ENCODE peak calls at places on chromosomes 12 and 14, in eight cellular contexts. C is K562, N is mesothelial cell of epicardium, Y is body of pancreas, S is AG09319, X is GM12864, E is fibroblast of mammary gland, Q is AG04450. M is an unnamed sample.

GRCh38 chr12:101018540-101018939 is 191.5 kb downstream of the SLC5A8 start:
- DNase-seq in S (peak; percentile 44), Y (no peak), X (no peak), C (no peak), N (no peak), E (peak; percentile 82), Q (peak; percentile 60), M (no peak)

GRCh38 chr14:90607141-90607540 is 209.1 kb downstream of the TTC7B start:
- DNase-seq in C (no peak), Y (no peak), N (no peak), X (no peak), Q (no peak), S (no peak), E (no peak), M (no peak)

GRCh38 chr12:7666595-7666994 is 887 bp upstream of the APOBEC1 start:
- DNase-seq in N (no peak), Y (no peak), C (no peak), X (no peak), S (no peak), Q (no peak), E (no peak), M (no peak)

GRCh38 chr14:67553547-67553946 is 20.5 kb downstream of the PLEKHH1 start:
- DNase-seq in S (no peak), Q (no peak), N (no peak), E (no peak), C (no peak), X (no peak), Y (no peak), M (no peak)

GRCh38 chr12:91424506-91424905 is 241.9 kb upstream of the DCN start:
- DNase-seq in Q (no peak), X (no peak), Y (no peak), C (no peak), E (no peak), S (no peak), N (no peak), M (no peak)

GRCh38 chr14:61505815-61506809 is 184.7 kb downstream of the PRKCH start:
- DNase-seq in E (peak; percentile 88), Q (no peak), N (no peak), C (no peak), S (no peak), Y (no peak), X (no peak), M (no peak)

GRCh38 chr12:8677362-8677761 is 14.7 kb upstream of the MFAP5 start:
- DNase-seq in X (no peak), Y (no peak), N (no peak), S (no peak), C (no peak), E (no peak), Q (no peak), M (no peak)

GRCh38 chr12:103944964-103945363 is 14.8 kb downstream of the HSP90B1 start:
- DNase-seq in E (no peak), Q (no peak), N (no peak), C (no peak), S (no peak), X (no peak), Y (no peak), M (no peak)

GRCh38 chr14:43539210-43539609 is 967.9 kb downstream of the FSCB start:
- DNase-seq in C (no peak), N (no peak), S (no peak), X (no peak), E (peak; percentile 1), Y (peak; percentile 38), Q (no peak), M (no peak)

GRCh38 chr14:61350427-61350826 is 29.0 kb downstream of the PRKCH start:
- DNase-seq in E (no peak), S (no peak), Y (no peak), C (no peak), Q (no peak), X (no peak), N (no peak), M (no peak)

GRCh38 chr14:92385561-92385960 is 62.6 kb downstream of the SLC24A4 start:
- DNase-seq in C (no peak), N (no peak), S (no peak), Y (no peak), X (no peak), Q (no peak), E (no peak), M (no peak)

GRCh38 chr12:54004841-54005530 is 3.8 kb upstream of the HOXC8 start:
- DNase-seq in Q (no peak), E (peak; percentile 69), Y (no peak), N (no peak), C (no peak), S (no peak), X (no peak), M (no peak)

GRCh38 chr14:56309198-56309597 is 191.0 kb downstream of the PELI2 start:
- DNase-seq in Y (no peak), Q (no peak), S (no peak), E (no peak), C (no peak), X (no peak), N (no peak), M (no peak)

GRCh38 chr14:35533357-35534129 is 421 bp upstream of the INSM2 start:
- DNase-seq in Q (no peak), E (peak; percentile 21), S (no peak), C (peak; percentile 66), X (no peak), N (peak; percentile 75), Y (peak; percentile 52), M (peak; percentile 81)
- TF ChIP-seq CTCF in Q (peak; percentile 8), E (no peak), S (no peak), C (peak; percentile 1), X (peak; percentile 5), N (no peak), Y (no peak), M (no peak)

GRCh38 chr14:55136241-55136640 is 7.2 kb downstream of the LGALS3 start:
- DNase-seq in E (peak; percentile 81), C (no peak), Y (no peak), Q (no peak), N (no peak), X (no peak), S (no peak), M (no peak)

GRCh38 chr14:55136868-55137785 is 8.1 kb downstream of the LGALS3 start:
- DNase-seq in C (peak; percentile 22), Y (peak; percentile 37), E (peak; percentile 90), S (peak; percentile 75), Q (peak; percentile 71), N (no peak), X (no peak), M (no peak)

GRCh38 chr14:55139696-55140509 is 10.9 kb downstream of the LGALS3 start:
- DNase-seq in E (no peak), Q (no peak), N (no peak), S (no peak), Y (no peak), C (no peak), X (no peak), M (no peak)

GRCh38 chr14:55139152-55139551 is 10.1 kb downstream of the LGALS3 start:
- DNase-seq in Y (no peak), N (no peak), S (no peak), C (no peak), X (no peak), E (no peak), Q (no peak), M (no peak)

DNA sequence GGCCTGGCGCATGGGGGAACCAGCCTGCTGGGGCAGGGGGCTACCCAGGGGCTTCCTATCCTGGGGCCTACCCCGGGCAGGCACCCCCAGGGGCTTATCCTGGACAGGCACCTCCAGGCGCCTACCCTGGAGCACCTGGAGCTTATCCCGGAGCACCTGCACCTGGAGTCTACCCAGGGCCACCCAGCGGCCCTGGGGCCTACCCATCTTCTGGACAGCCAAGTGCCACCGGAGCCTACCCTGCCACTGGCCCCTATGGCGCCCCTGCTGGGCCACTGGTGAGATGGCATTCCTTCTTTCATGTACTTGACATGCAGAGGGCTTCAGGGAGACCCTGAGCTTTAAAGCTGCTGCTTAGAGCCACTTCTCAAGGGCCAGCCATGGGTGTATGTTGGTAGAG is 9.0 kb downstream of the LGALS3 start:
- DNase-seq in S (no peak), C (no peak), Y (no peak), E (no peak), N (no peak), X (no peak), Q (no peak), M (no peak)
- TF ChIP-seq CTCF in S (peak; percentile 8), C (peak; percentile 34), Y (no peak), E (peak; percentile 38), N (no peak), X (peak; percentile 43), Q (peak; percentile 25), M (no peak)

DNA sequence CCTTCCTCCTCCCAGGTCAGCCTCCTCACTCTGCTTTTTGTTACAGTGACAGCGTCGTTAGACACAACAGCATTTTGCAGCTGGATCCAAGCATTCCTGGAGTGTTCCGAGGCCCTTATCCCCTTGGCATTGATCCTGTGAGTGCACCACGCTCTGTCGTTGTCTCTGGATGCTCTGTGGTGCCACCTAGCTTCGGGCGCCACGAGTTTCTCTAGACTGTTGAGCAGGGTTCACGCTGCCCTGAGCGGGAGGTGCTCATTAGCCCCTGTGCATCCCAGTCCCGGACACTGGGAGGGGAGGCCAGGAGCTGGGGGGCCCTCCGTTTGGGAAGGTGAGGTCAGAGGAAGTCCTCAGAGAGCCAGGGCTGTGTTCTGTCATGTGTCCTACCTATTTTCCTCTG is 17.3 kb upstream of the DNAH10 start:
- DNase-seq in S (no peak), X (no peak), C (no peak), Y (no peak), E (no peak), N (no peak), Q (no peak), M (no peak)
- TF ChIP-seq CTCF in S (no peak), X (no peak), C (peak; percentile 19), Y (no peak), E (peak; percentile 10), N (no peak), Q (peak; percentile 13), M (no peak)

GRCh38 chr12:120961604-120962486 is 16.5 kb upstream of the HNF1A start:
- DNase-seq in X (no peak), Q (no peak), S (no peak), E (no peak), Y (peak; percentile 42), C (peak; percentile 40), N (no peak), M (no peak)

GRCh38 chr12:120965534-120966091 is 12.7 kb upstream of the HNF1A start:
- DNase-seq in C (no peak), Q (no peak), Y (no peak), N (no peak), E (no peak), S (no peak), X (no peak), M (no peak)

GRCh38 chr12:120964298-120964697 is 14.0 kb upstream of the HNF1A start:
- DNase-seq in E (no peak), S (no peak), Y (no peak), N (no peak), X (no peak), Q (no peak), C (no peak), M (no peak)

GRCh38 chr12:120962487-120963054 is 15.8 kb upstream of the HNF1A start:
- DNase-seq in N (no peak), X (no peak), C (no peak), Q (no peak), Y (no peak), E (peak; percentile 19), S (no peak), M (no peak)

DNA sequence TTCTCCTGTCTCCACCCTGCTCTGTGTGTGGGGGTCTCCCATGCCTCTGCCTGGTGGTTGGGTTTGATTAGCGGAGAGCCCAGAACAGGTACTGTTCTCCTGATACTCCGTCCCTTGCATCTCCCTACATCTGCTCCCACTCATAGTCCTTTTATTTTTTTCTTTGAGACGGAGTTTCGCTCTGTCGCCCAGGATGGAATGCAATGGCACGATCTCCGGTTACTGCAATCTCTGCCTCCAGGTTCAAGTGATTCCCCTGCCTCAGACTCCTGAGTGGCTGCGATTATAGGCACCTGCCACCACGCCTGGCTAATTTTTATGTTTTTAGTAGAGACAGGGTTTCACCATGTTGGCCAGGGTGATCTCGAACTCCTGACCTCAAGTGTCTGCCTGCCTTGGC is 13.2 kb upstream of the HNF1A start:
- DNase-seq in X (no peak), Q (no peak), N (no peak), S (no peak), C (no peak), E (no peak), Y (no peak), M (no peak)
- TF ChIP-seq CTCF in X (no peak), Q (no peak), N (no peak), S (no peak), C (no peak), E (no peak), Y (no peak), M (no peak)